ENCODE peak calls at places on chromosomes 3 and 15, in six cellular contexts. One of them, this sample, is unnamed.

GRCh38 chr3:82796765-82797164 is 1035.3 kb upstream of the GBE1 start:
- DNase-seq in hepatic stellate cell: no peak
- DNase-seq in caudate nucleus: no peak
- DNase-seq in astrocyte of the spinal cord: no peak
- DNase-seq in fibroblast of mammary gland: no peak
- DNase-seq in activated T-cell treated with anti-CD3 and anti-CD28 coated beads, Interleukin-2, amount 50 U/mL, for 1 hour: no peak
- DNase-seq in this sample: no peak

GRCh38 chr3:88082854-88083253 is 23.8 kb downstream of the ZNF654 start:
- DNase-seq in astrocyte of the spinal cord: no peak
- DNase-seq in fibroblast of mammary gland: no peak
- DNase-seq in caudate nucleus: no peak
- DNase-seq in hepatic stellate cell: no peak
- DNase-seq in activated T-cell treated with anti-CD3 and anti-CD28 coated beads, Interleukin-2, amount 50 U/mL, for 1 hour: no peak
- DNase-seq in this sample: no peak

GRCh38 chr3:45807645-45808540 is 11.6 kb upstream of the SLC6A20 start:
- DNase-seq in caudate nucleus: no peak
- DNase-seq in astrocyte of the spinal cord: no peak
- DNase-seq in fibroblast of mammary gland: no peak
- DNase-seq in hepatic stellate cell: no peak
- DNase-seq in activated T-cell treated with anti-CD3 and anti-CD28 coated beads, Interleukin-2, amount 50 U/mL, for 1 hour: no peak
- DNase-seq in this sample: no peak

GRCh38 chr3:21718943-21719591 is 31.9 kb downstream of the ZNF385D start:
- DNase-seq in fibroblast of mammary gland: no peak
- DNase-seq in hepatic stellate cell: no peak
- DNase-seq in caudate nucleus: no peak
- DNase-seq in activated T-cell treated with anti-CD3 and anti-CD28 coated beads, Interleukin-2, amount 50 U/mL, for 1 hour: no peak
- DNase-seq in astrocyte of the spinal cord: no peak
- DNase-seq in this sample: no peak

GRCh38 chr15:62430552-62430951 is 265.5 kb upstream of the C2CD4B start:
- DNase-seq in hepatic stellate cell: no peak
- DNase-seq in caudate nucleus: no peak
- DNase-seq in activated T-cell treated with anti-CD3 and anti-CD28 coated beads, Interleukin-2, amount 50 U/mL, for 1 hour: no peak
- DNase-seq in astrocyte of the spinal cord: no peak
- DNase-seq in fibroblast of mammary gland: no peak
- DNase-seq in this sample: peak; percentile 52

GRCh38 chr3:85020828-85021227 is 62.0 kb downstream of the CADM2 start:
- DNase-seq in caudate nucleus: no peak
- DNase-seq in astrocyte of the spinal cord: no peak
- DNase-seq in activated T-cell treated with anti-CD3 and anti-CD28 coated beads, Interleukin-2, amount 50 U/mL, for 1 hour: no peak
- DNase-seq in fibroblast of mammary gland: no peak
- DNase-seq in hepatic stellate cell: no peak
- DNase-seq in this sample: no peak

GRCh38 chr3:172138031-172138538 is 98.7 kb downstream of the FNDC3B start:
- DNase-seq in activated T-cell treated with anti-CD3 and anti-CD28 coated beads, Interleukin-2, amount 50 U/mL, for 1 hour: no peak
- DNase-seq in astrocyte of the spinal cord: no peak
- DNase-seq in fibroblast of mammary gland: no peak
- DNase-seq in hepatic stellate cell: no peak
- DNase-seq in caudate nucleus: no peak
- DNase-seq in this sample: peak; percentile 87

GRCh38 chr15:67033521-67033920 is 31.9 kb upstream of the SMAD3 start:
- DNase-seq in activated T-cell treated with anti-CD3 and anti-CD28 coated beads, Interleukin-2, amount 50 U/mL, for 1 hour: peak; percentile 50
- DNase-seq in caudate nucleus: no peak
- DNase-seq in fibroblast of mammary gland: no peak
- DNase-seq in astrocyte of the spinal cord: no peak
- DNase-seq in hepatic stellate cell: no peak
- DNase-seq in this sample: no peak

GRCh38 chr3:171328419-171329082 is 131.7 kb downstream of the TNIK start:
- DNase-seq in hepatic stellate cell: no peak
- DNase-seq in activated T-cell treated with anti-CD3 and anti-CD28 coated beads, Interleukin-2, amount 50 U/mL, for 1 hour: peak; percentile 27
- DNase-seq in astrocyte of the spinal cord: no peak
- DNase-seq in caudate nucleus: no peak
- DNase-seq in fibroblast of mammary gland: peak; percentile 30
- DNase-seq in this sample: peak; percentile 48

GRCh38 chr3:62211675-62212429 is 161.5 kb downstream of the FEZF2 start:
- DNase-seq in caudate nucleus: no peak
- DNase-seq in hepatic stellate cell: peak; percentile 16
- DNase-seq in activated T-cell treated with anti-CD3 and anti-CD28 coated beads, Interleukin-2, amount 50 U/mL, for 1 hour: no peak
- DNase-seq in fibroblast of mammary gland: no peak
- DNase-seq in astrocyte of the spinal cord: peak; percentile 19
- DNase-seq in this sample: peak; percentile 32

GRCh38 chr3:141129049-141130038 is 78.2 kb downstream of the SPSB4 start:
- DNase-seq in caudate nucleus: no peak
- DNase-seq in activated T-cell treated with anti-CD3 and anti-CD28 coated beads, Interleukin-2, amount 50 U/mL, for 1 hour: no peak
- DNase-seq in hepatic stellate cell: no peak
- DNase-seq in fibroblast of mammary gland: no peak
- DNase-seq in astrocyte of the spinal cord: no peak
- DNase-seq in this sample: no peak

GRCh38 chr3:164604687-164605086 is 473.6 kb downstream of the SI start:
- DNase-seq in activated T-cell treated with anti-CD3 and anti-CD28 coated beads, Interleukin-2, amount 50 U/mL, for 1 hour: no peak
- DNase-seq in hepatic stellate cell: no peak
- DNase-seq in caudate nucleus: no peak
- DNase-seq in astrocyte of the spinal cord: no peak
- DNase-seq in fibroblast of mammary gland: no peak
- DNase-seq in this sample: no peak

GRCh38 chr3:136974670-136975069 is 16.9 kb downstream of the IL20RB start:
- DNase-seq in hepatic stellate cell: no peak
- DNase-seq in caudate nucleus: no peak
- DNase-seq in activated T-cell treated with anti-CD3 and anti-CD28 coated beads, Interleukin-2, amount 50 U/mL, for 1 hour: no peak
- DNase-seq in astrocyte of the spinal cord: no peak
- DNase-seq in fibroblast of mammary gland: no peak
- DNase-seq in this sample: no peak

GRCh38 chr3:196360586-196360985 is 22.4 kb upstream of the TM4SF19 start:
- DNase-seq in caudate nucleus: no peak
- DNase-seq in fibroblast of mammary gland: no peak
- DNase-seq in hepatic stellate cell: no peak
- DNase-seq in activated T-cell treated with anti-CD3 and anti-CD28 coated beads, Interleukin-2, amount 50 U/mL, for 1 hour: no peak
- DNase-seq in astrocyte of the spinal cord: no peak
- DNase-seq in this sample: no peak

GRCh38 chr3:148066787-148067186 is 630.9 kb upstream of the AGTR1 start:
- DNase-seq in hepatic stellate cell: no peak
- DNase-seq in astrocyte of the spinal cord: peak; percentile 58
- DNase-seq in caudate nucleus: no peak
- DNase-seq in fibroblast of mammary gland: no peak
- DNase-seq in activated T-cell treated with anti-CD3 and anti-CD28 coated beads, Interleukin-2, amount 50 U/mL, for 1 hour: no peak
- DNase-seq in this sample: no peak

GRCh38 chr3:161975201-161975600 is 478.6 kb downstream of the OTOL1 start:
- DNase-seq in fibroblast of mammary gland: no peak
- DNase-seq in activated T-cell treated with anti-CD3 and anti-CD28 coated beads, Interleukin-2, amount 50 U/mL, for 1 hour: no peak
- DNase-seq in caudate nucleus: no peak
- DNase-seq in astrocyte of the spinal cord: no peak
- DNase-seq in hepatic stellate cell: no peak
- DNase-seq in this sample: no peak

GRCh38 chr3:96877510-96877909 is 63.1 kb downstream of the EPHA6 start:
- DNase-seq in activated T-cell treated with anti-CD3 and anti-CD28 coated beads, Interleukin-2, amount 50 U/mL, for 1 hour: no peak
- DNase-seq in fibroblast of mammary gland: no peak
- DNase-seq in caudate nucleus: no peak
- DNase-seq in astrocyte of the spinal cord: no peak
- DNase-seq in hepatic stellate cell: no peak
- DNase-seq in this sample: no peak

GRCh38 chr3:96467639-96468038 is 346.8 kb upstream of the EPHA6 start:
- DNase-seq in astrocyte of the spinal cord: no peak
- DNase-seq in caudate nucleus: no peak
- DNase-seq in hepatic stellate cell: no peak
- DNase-seq in activated T-cell treated with anti-CD3 and anti-CD28 coated beads, Interleukin-2, amount 50 U/mL, for 1 hour: no peak
- DNase-seq in fibroblast of mammary gland: no peak
- DNase-seq in this sample: no peak